ENCODE peak calls at places on chromosome 21, in four cellular contexts. K is A549, X is K562, Z is HepG2. S is an unnamed sample.

GRCh38 chr21:46161800-46162592 is 6.6 kb upstream of the FTCD start:
- DNase-seq in K (no peak), X (no peak), Z (no peak), S (no peak)

GRCh38 chr21:35212393-35213127 is 163.5 kb upstream of the RUNX1 start:
- DNase-seq in K (no peak), X (no peak), Z (no peak), S (no peak)

GRCh38 chr21:32549454-32549853 is 35.9 kb downstream of the TCP10L start:
- DNase-seq in K (no peak), X (no peak), Z (no peak), S (no peak)

GRCh38 chr21:33152228-33153130 is 77.3 kb upstream of the IFNAR2 start:
- DNase-seq in K (no peak), X (no peak), Z (no peak), S (peak; percentile 22)

GRCh38 chr21:31366825-31367224 is 22.8 kb upstream of the TIAM1 start:
- DNase-seq in K (peak; percentile 4), X (no peak), Z (no peak), S (no peak)

GRCh38 chr21:28215214-28215954 is 777.3 kb downstream of the LTN1 start:
- DNase-seq in K (no peak), X (no peak), Z (no peak), S (no peak)

GRCh38 chr21:42233067-42233981 is 14.4 kb downstream of the ABCG1 start:
- DNase-seq in K (peak; percentile 21), X (peak; percentile 51), Z (peak; percentile 30), S (peak; percentile 24)

GRCh38 chr21:36027352-36027751 is 33.0 kb downstream of the SETD4 start:
- DNase-seq in K (no peak), X (no peak), Z (no peak), S (no peak)

GRCh38 chr21:42009018-42009830 is 936 bp downstream of the ZBTB21 start:
- DNase-seq in K (peak; percentile 40), X (no peak), Z (peak; percentile 62), S (peak; percentile 62)

GRCh38 chr21:46569071-46569470 is 35.8 kb downstream of the S100B start:
- DNase-seq in K (no peak), X (peak; percentile 7), Z (no peak), S (no peak)

GRCh38 chr21:16589499-16589898 is 859.7 kb downstream of the USP25 start:
- DNase-seq in K (no peak), X (no peak), Z (no peak), S (no peak)

GRCh38 chr21:16589046-16589445 is 859.3 kb downstream of the USP25 start:
- DNase-seq in K (no peak), X (no peak), Z (no peak), S (no peak)

GRCh38 chr21:16587141-16587570 is 857.4 kb downstream of the USP25 start:
- DNase-seq in K (peak; percentile 84), X (no peak), Z (peak; percentile 38), S (no peak)

GRCh38 chr21:16587671-16588379 is 858.0 kb downstream of the USP25 start:
- DNase-seq in K (no peak), X (no peak), Z (no peak), S (no peak)

GRCh38 chr21:16588433-16588860 is 858.7 kb downstream of the USP25 start:
- DNase-seq in K (peak; percentile 71), X (no peak), Z (no peak), S (peak; percentile 45)
- TF ChIP-seq NR3C1 in K (no peak), X (no peak), Z (no peak), S (no peak)

GRCh38 chr21:17987328-17987727 is 168.2 kb upstream of the C21orf91 start:
- DNase-seq in K (no peak), X (no peak), Z (no peak), S (no peak)
- TF ChIP-seq NR3C1 in K (no peak), X (no peak), Z (no peak), S (no peak)

GRCh38 chr21:24308183-24308582 is 1299.1 kb downstream of the MRPL39 start:
- DNase-seq in K (no peak), X (no peak), Z (no peak), S (no peak)
- TF ChIP-seq NR3C1 in K (no peak), X (no peak), Z (no peak), S (no peak)

GRCh38 chr21:44456207-44456914 is 1.1 kb downstream of the LRRC3 start:
- DNase-seq in K (no peak), X (no peak), Z (no peak), S (no peak)

GRCh38 chr21:44454747-44455523 is at the start of gene LRRC3:
- DNase-seq in K (peak; percentile 85), X (peak; percentile 95), Z (peak; percentile 82), S (peak; percentile 96)

GRCh38 chr21:44453120-44453519 is 2.2 kb upstream of the LRRC3 start:
- DNase-seq in K (no peak), X (no peak), Z (no peak), S (no peak)

GRCh38 chr21:44455524-44456206 is 355 bp downstream of the LRRC3 start:
- DNase-seq in K (peak; percentile 49), X (peak; percentile 24), Z (no peak), S (peak; percentile 43)

GRCh38 chr21:44454058-44454457 is 1.3 kb upstream of the LRRC3 start:
- DNase-seq in K (no peak), X (no peak), Z (no peak), S (no peak)
- TF ChIP-seq NR3C1 in K (no peak), X (no peak), Z (no peak), S (no peak)

S was measured in WTC11.